ENCODE peak calls at places on chromosomes 1 and 21, in four cellular contexts. One of them, this sample, is unnamed.

GRCh38 chr1:24673336-24673735 is 30.2 kb downstream of the SRRM1 start:
- DNase-seq in activated CD4-positive, alpha-beta T cell treated with anti-CD3 and anti-CD28 coated beads, Interleukin-2, amount 50 U/mL, for 1 hour: no peak
- DNase-seq in fibroblast of lung: no peak
- DNase-seq in body of pancreas: no peak
- DNase-seq in this sample: no peak

GRCh38 chr21:43864806-43865470 is at the start of gene AGPAT3:
- DNase-seq in activated CD4-positive, alpha-beta T cell treated with anti-CD3 and anti-CD28 coated beads, Interleukin-2, amount 50 U/mL, for 1 hour: peak
- DNase-seq in body of pancreas: no peak
- DNase-seq in fibroblast of lung: no peak
- DNase-seq in this sample: no peak

GRCh38 chr1:36658838-36659237 is 176.1 kb upstream of the CSF3R start:
- DNase-seq in fibroblast of lung: no peak
- DNase-seq in body of pancreas: no peak
- DNase-seq in activated CD4-positive, alpha-beta T cell treated with anti-CD3 and anti-CD28 coated beads, Interleukin-2, amount 50 U/mL, for 1 hour: no peak
- DNase-seq in this sample: no peak

GRCh38 chr1:46408356-46409062 is 14.4 kb downstream of the FAAH start:
- DNase-seq in body of pancreas: no peak
- DNase-seq in activated CD4-positive, alpha-beta T cell treated with anti-CD3 and anti-CD28 coated beads, Interleukin-2, amount 50 U/mL, for 1 hour: no peak
- DNase-seq in fibroblast of lung: no peak
- DNase-seq in this sample: no peak

GRCh38 chr1:201468501-201468843 is 516 bp downstream of the PHLDA3 start:
- DNase-seq in activated CD4-positive, alpha-beta T cell treated with anti-CD3 and anti-CD28 coated beads, Interleukin-2, amount 50 U/mL, for 1 hour: no peak
- DNase-seq in fibroblast of lung: no peak
- DNase-seq in body of pancreas: no peak
- DNase-seq in this sample: no peak

GRCh38 chr1:11514366-11514765 is 35.4 kb downstream of the DISP3 start:
- DNase-seq in activated CD4-positive, alpha-beta T cell treated with anti-CD3 and anti-CD28 coated beads, Interleukin-2, amount 50 U/mL, for 1 hour: no peak
- DNase-seq in fibroblast of lung: no peak
- DNase-seq in body of pancreas: no peak
- DNase-seq in this sample: no peak

GRCh38 chr1:8303141-8303540 is 14.8 kb upstream of the SLC45A1 start:
- DNase-seq in fibroblast of lung: peak
- DNase-seq in body of pancreas: no peak
- DNase-seq in activated CD4-positive, alpha-beta T cell treated with anti-CD3 and anti-CD28 coated beads, Interleukin-2, amount 50 U/mL, for 1 hour: no peak
- DNase-seq in this sample: no peak

GRCh38 chr21:30227633-30228404 is 11.9 kb upstream of the CLDN8 start:
- DNase-seq in activated CD4-positive, alpha-beta T cell treated with anti-CD3 and anti-CD28 coated beads, Interleukin-2, amount 50 U/mL, for 1 hour: no peak
- DNase-seq in fibroblast of lung: peak
- DNase-seq in body of pancreas: peak
- DNase-seq in this sample: peak

GRCh38 chr1:34743775-34744174 is 11.1 kb upstream of the GJB5 start:
- DNase-seq in fibroblast of lung: no peak
- DNase-seq in activated CD4-positive, alpha-beta T cell treated with anti-CD3 and anti-CD28 coated beads, Interleukin-2, amount 50 U/mL, for 1 hour: no peak
- DNase-seq in body of pancreas: no peak
- DNase-seq in this sample: no peak

GRCh38 chr21:42426876-42427480 is 23.3 kb downstream of the UBASH3A start:
- DNase-seq in body of pancreas: no peak
- DNase-seq in fibroblast of lung: no peak
- DNase-seq in activated CD4-positive, alpha-beta T cell treated with anti-CD3 and anti-CD28 coated beads, Interleukin-2, amount 50 U/mL, for 1 hour: no peak
- DNase-seq in this sample: no peak

GRCh38 chr21:18204931-18205330 is 39.7 kb upstream of the CHODL start:
- DNase-seq in body of pancreas: no peak
- DNase-seq in fibroblast of lung: no peak
- DNase-seq in activated CD4-positive, alpha-beta T cell treated with anti-CD3 and anti-CD28 coated beads, Interleukin-2, amount 50 U/mL, for 1 hour: no peak
- DNase-seq in this sample: no peak

GRCh38 chr1:7265771-7266371 is 480.6 kb downstream of the CAMTA1 start:
- DNase-seq in fibroblast of lung: peak
- DNase-seq in activated CD4-positive, alpha-beta T cell treated with anti-CD3 and anti-CD28 coated beads, Interleukin-2, amount 50 U/mL, for 1 hour: peak
- DNase-seq in body of pancreas: peak
- DNase-seq in this sample: no peak

GRCh38 chr1:214349781-214350180 is 68.8 kb downstream of the SMYD2 start:
- DNase-seq in body of pancreas: no peak
- DNase-seq in activated CD4-positive, alpha-beta T cell treated with anti-CD3 and anti-CD28 coated beads, Interleukin-2, amount 50 U/mL, for 1 hour: no peak
- DNase-seq in fibroblast of lung: no peak
- DNase-seq in this sample: no peak

GRCh38 chr1:230858918-230859819 is 9.2 kb downstream of the C1orf198 start:
- DNase-seq in activated CD4-positive, alpha-beta T cell treated with anti-CD3 and anti-CD28 coated beads, Interleukin-2, amount 50 U/mL, for 1 hour: no peak
- DNase-seq in body of pancreas: no peak
- DNase-seq in fibroblast of lung: peak
- DNase-seq in this sample: no peak

GRCh38 chr1:147167361-147167760 is 4.9 kb downstream of the PRKAB2 start:
- DNase-seq in fibroblast of lung: peak
- DNase-seq in activated CD4-positive, alpha-beta T cell treated with anti-CD3 and anti-CD28 coated beads, Interleukin-2, amount 50 U/mL, for 1 hour: no peak
- DNase-seq in body of pancreas: no peak
- DNase-seq in this sample: no peak

GRCh38 chr1:241675983-241676382 is 23.9 kb downstream of the WDR64 start:
- DNase-seq in body of pancreas: no peak
- DNase-seq in fibroblast of lung: no peak
- DNase-seq in activated CD4-positive, alpha-beta T cell treated with anti-CD3 and anti-CD28 coated beads, Interleukin-2, amount 50 U/mL, for 1 hour: no peak
- DNase-seq in this sample: no peak

GRCh38 chr1:40770296-40771070 is 13.1 kb upstream of the KCNQ4 start:
- DNase-seq in activated CD4-positive, alpha-beta T cell treated with anti-CD3 and anti-CD28 coated beads, Interleukin-2, amount 50 U/mL, for 1 hour: no peak
- DNase-seq in body of pancreas: no peak
- DNase-seq in fibroblast of lung: no peak
- DNase-seq in this sample: no peak

GRCh38 chr1:76070538-76070937 is 4.0 kb upstream of the ST6GALNAC3 start:
- DNase-seq in body of pancreas: no peak
- DNase-seq in activated CD4-positive, alpha-beta T cell treated with anti-CD3 and anti-CD28 coated beads, Interleukin-2, amount 50 U/mL, for 1 hour: no peak
- DNase-seq in fibroblast of lung: no peak
- DNase-seq in this sample: no peak

GRCh38 chr21:46482225-46482845 is 23.6 kb downstream of the DIP2A start:
- DNase-seq in fibroblast of lung: no peak
- DNase-seq in body of pancreas: no peak
- DNase-seq in activated CD4-positive, alpha-beta T cell treated with anti-CD3 and anti-CD28 coated beads, Interleukin-2, amount 50 U/mL, for 1 hour: no peak
- DNase-seq in this sample: no peak

GRCh38 chr1:118049981-118050380 is 120.4 kb downstream of the WDR3 start:
- DNase-seq in fibroblast of lung: no peak
- DNase-seq in body of pancreas: no peak
- DNase-seq in activated CD4-positive, alpha-beta T cell treated with anti-CD3 and anti-CD28 coated beads, Interleukin-2, amount 50 U/mL, for 1 hour: no peak
- DNase-seq in this sample: no peak

GRCh38 chr21:14725219-14725618 is 179.1 kb upstream of the SAMSN1 start:
- DNase-seq in fibroblast of lung: no peak
- DNase-seq in body of pancreas: no peak
- DNase-seq in activated CD4-positive, alpha-beta T cell treated with anti-CD3 and anti-CD28 coated beads, Interleukin-2, amount 50 U/mL, for 1 hour: no peak
- DNase-seq in this sample: no peak

GRCh38 chr1:52238474-52238873 is 96.6 kb downstream of the ZFYVE9 start:
- DNase-seq in activated CD4-positive, alpha-beta T cell treated with anti-CD3 and anti-CD28 coated beads, Interleukin-2, amount 50 U/mL, for 1 hour: no peak
- DNase-seq in fibroblast of lung: peak
- DNase-seq in body of pancreas: no peak
- DNase-seq in this sample: no peak